ENCODE peak calls at places on chromosome 15, in four cellular contexts. E is stimulated activated CD4-positive, alpha-beta T cell treated with anti-CD3 and anti-CD28 coated beads, Interleukin-1b, Interleukin-23, amount 100 ng/mL, for 1 hour; P is endothelial cell; J is mucosa of gallbladder. A is an unnamed sample.

GRCh38 chr15:84023636-84024035 is 211.9 kb upstream of the GOLGA6L4 start:
- DNase-seq in P (peak), E (no peak), J (no peak), A (no peak)

GRCh38 chr15:99181544-99181943 is 67.8 kb downstream of the TTC23 start:
- DNase-seq in E (no peak), J (no peak), P (no peak), A (peak)

GRCh38 chr15:57556040-57556439 is 35.7 kb upstream of the MYZAP start:
- DNase-seq in P (no peak), J (no peak), E (no peak), A (no peak)

GRCh38 chr15:52680041-52680391 is 828 bp upstream of the ATOSA start:
- DNase-seq in E (no peak), J (no peak), P (no peak), A (no peak)

GRCh38 chr15:100093211-100094126 is 248.3 kb downstream of the ADAMTS17 start:
- DNase-seq in P (no peak), J (no peak), E (no peak), A (no peak)

GRCh38 chr15:45307230-45307924 is 55.3 kb downstream of the SLC28A2 start:
- DNase-seq in P (no peak), E (no peak), J (no peak), A (peak)

GRCh38 chr15:40320931-40321371 is 2.5 kb upstream of the INAFM2 start:
- DNase-seq in E (no peak), P (no peak), J (peak), A (peak)

GRCh38 chr15:73694419-73694818 is 10.2 kb downstream of the CD276 start:
- DNase-seq in P (no peak), J (no peak), E (no peak), A (no peak)

GRCh38 chr15:49560045-49560444 is 60.6 kb downstream of the FAM227B start:
- DNase-seq in E (no peak), J (no peak), P (no peak), A (no peak)

GRCh38 chr15:48149858-48150257 is 28.2 kb downstream of the MYEF2 start:
- DNase-seq in J (no peak), E (no peak), P (no peak), A (no peak)

GRCh38 chr15:28890711-28891495 is 5.1 kb downstream of the APBA2 start:
- DNase-seq in E (no peak), P (no peak), J (no peak), A (no peak)

GRCh38 chr15:27487846-27488245 is 516.9 kb downstream of the GABRG3 start:
- DNase-seq in E (no peak), P (no peak), J (no peak), A (no peak)

GRCh38 chr15:45457215-45457614 is 65.3 kb downstream of the SLC30A4 start:
- DNase-seq in P (no peak), J (no peak), E (no peak), A (no peak)

GRCh38 chr15:40982855-40983254 is 29.6 kb downstream of the CHAC1 start:
- DNase-seq in P (peak), E (no peak), J (no peak), A (no peak)

GRCh38 chr15:90358124-90359033 is 6.3 kb downstream of the ZNF774 start:
- DNase-seq in P (no peak), J (no peak), E (no peak), A (no peak)

GRCh38 chr15:57694264-57694663 is 12.2 kb upstream of the POLR2M start:
- DNase-seq in P (no peak), J (no peak), E (no peak), A (no peak)

GRCh38 chr15:37133619-37134018 is 33.3 kb upstream of the MEIS2 start:
- DNase-seq in P (no peak), J (no peak), E (no peak), A (no peak)

GRCh38 chr15:70892002-70892911 is at the start of the genes LRRC49 and THAP10:
- DNase-seq in P (peak), J (peak), E (no peak), A (peak)

GRCh38 chr15:58038426-58039106 is 26.9 kb downstream of the ALDH1A2 start:
- DNase-seq in P (no peak), J (peak), E (no peak), A (no peak)

GRCh38 chr15:60496853-60497252 is 17.9 kb upstream of the ICE2 start:
- DNase-seq in E (no peak), P (no peak), J (no peak), A (no peak)

GRCh38 chr15:74847462-74847861 is 4.5 kb upstream of the ULK3 start:
- DNase-seq in J (no peak), P (no peak), E (no peak), A (no peak)

GRCh38 chr15:62588930-62589655 is 424.0 kb upstream of the C2CD4B start:
- DNase-seq in P (no peak), J (no peak), E (no peak), A (no peak)

GRCh38 chr15:52480990-52481389 is 47.7 kb downstream of the MYO5A start:
- DNase-seq in P (no peak), E (no peak), J (no peak), A (no peak)

GRCh38 chr15:29140475-29141172 is 129.0 kb downstream of the NSMCE3 start:
- DNase-seq in E (no peak), J (no peak), P (no peak), A (no peak)